ENCODE peak calls at places on chromosome 22, in ten cellular contexts. Y is lower lobe of right lung, S is ovary, K is cardiac muscle cell, L is sigmoid colon, G is BJ, X is GM12865, J is astrocyte of the cerebellum, B is RWPE2, R is GM12878. A is an unnamed sample.

GRCh38 chr22:27378343-27378800 is 423.2 kb downstream of the MN1 start:
- DNase-seq in X (no peak), J (peak), R (no peak), S (no peak), B (no peak), Y (no peak), L (no peak), K (peak), G (no peak), A (no peak)

GRCh38 chr22:48707749-48708557 is 1119.7 kb downstream of the BRD1 start:
- DNase-seq in J (no peak), Y (no peak), R (no peak), S (no peak), G (no peak), X (no peak), K (no peak), B (peak), L (peak), A (no peak)

GRCh38 chr22:42770941-42771647 is 50.4 kb upstream of the A4GALT start:
- DNase-seq in G (no peak), R (no peak), S (no peak), L (no peak), B (no peak), X (no peak), K (no peak), Y (no peak), J (no peak), A (no peak)

GRCh38 chr22:19180740-19181410 is 2.3 kb upstream of the SLC25A1 start:
- DNase-seq in J (no peak), L (no peak), K (no peak), G (no peak), Y (no peak), B (no peak), X (no peak), R (no peak), S (no peak), A (no peak)

GRCh38 chr22:41919357-41920224 is 4.7 kb upstream of the SHISA8 start:
- DNase-seq in J (no peak), Y (peak), G (no peak), S (peak), X (peak), K (peak), R (peak), B (no peak), L (no peak), A (no peak)

GRCh38 chr22:41742918-41743317 is 43.6 kb downstream of the MEI1 start:
- DNase-seq in S (no peak), B (no peak), J (no peak), Y (no peak), K (no peak), X (no peak), L (no peak), G (no peak), R (no peak), A (no peak)

GRCh38 chr22:30308518-30309230 is 18.1 kb downstream of the TBC1D10A start:
- DNase-seq in K (no peak), X (peak), R (peak), G (no peak), B (no peak), J (no peak), S (no peak), L (peak), Y (no peak), A (no peak)

GRCh38 chr22:43227231-43227630 is 40.3 kb upstream of the TTLL12 start:
- DNase-seq in R (no peak), K (no peak), S (no peak), B (no peak), G (no peak), Y (no peak), X (no peak), L (no peak), J (no peak), A (no peak)

GRCh38 chr22:48957311-48957986 is 870.2 kb downstream of the BRD1 start:
- DNase-seq in S (no peak), X (no peak), Y (no peak), R (no peak), B (no peak), L (no peak), K (no peak), J (no peak), G (no peak), A (no peak)

GRCh38 chr22:30314918-30315317 is 11.8 kb downstream of the TBC1D10A start:
- DNase-seq in S (no peak), R (peak), K (no peak), B (no peak), Y (no peak), L (no peak), J (no peak), G (no peak), X (peak), A (no peak)

GRCh38 chr22:28299760-28300159 is 379.9 kb downstream of the TTC28 start:
- DNase-seq in S (peak), G (no peak), B (no peak), J (peak), R (no peak), X (no peak), L (no peak), Y (no peak), K (peak), A (peak)

GRCh38 chr22:31295831-31296230 is 3.5 kb upstream of the PIK3IP1 start:
- DNase-seq in L (no peak), R (no peak), K (peak), B (no peak), J (no peak), S (no peak), G (no peak), Y (no peak), X (no peak), A (no peak)

GRCh38 chr22:19914201-19914943 is 27.2 kb upstream of the COMT start:
- DNase-seq in L (no peak), G (no peak), J (no peak), K (no peak), X (no peak), Y (no peak), B (no peak), S (no peak), R (no peak), A (no peak)

DNA sequence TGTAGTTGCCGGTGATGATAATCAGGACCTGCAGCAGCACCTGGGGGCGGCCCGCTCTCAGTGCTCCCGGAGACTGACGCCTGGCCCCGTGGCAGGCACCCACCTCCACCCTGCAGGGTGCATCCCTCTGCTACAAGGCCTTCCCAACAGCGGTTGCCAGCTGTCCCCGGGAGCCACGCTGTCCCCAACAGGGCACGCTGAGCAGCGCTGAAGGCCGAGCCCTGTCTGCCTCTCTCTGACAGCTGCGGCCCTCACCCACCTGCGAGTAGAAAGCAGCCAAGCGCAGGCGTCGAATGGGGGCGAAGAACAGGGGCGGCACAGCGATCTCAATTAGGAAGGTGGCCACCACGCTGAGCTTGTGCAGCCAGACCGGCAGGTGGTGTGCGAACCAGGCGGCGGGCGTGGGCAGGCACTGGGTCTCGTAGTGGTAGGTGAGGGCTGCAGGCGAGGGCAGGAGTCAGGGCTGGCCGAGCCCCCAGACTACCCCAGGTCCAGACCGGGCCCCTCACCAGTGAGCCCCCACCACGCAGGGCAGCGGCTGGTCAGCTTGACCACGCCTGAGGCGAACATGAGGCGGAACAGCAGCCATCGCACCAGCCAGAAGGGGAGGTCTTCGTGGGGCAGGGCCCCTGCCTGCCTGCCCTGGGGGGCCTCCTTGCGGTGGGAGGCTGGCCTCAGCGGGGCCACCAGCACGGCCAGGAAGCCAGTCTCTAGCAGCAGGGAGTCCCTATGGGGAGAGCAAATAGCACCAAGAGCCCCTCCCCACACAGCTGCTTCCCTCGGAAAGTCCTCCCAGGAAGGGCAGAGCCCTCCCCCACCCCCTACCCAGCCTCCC is 1.5 kb downstream of the LMF2 start:
- DNase-seq in Y (peak), J (no peak), X (peak), K (no peak), G (no peak), B (peak), S (no peak), L (peak), R (no peak), A (no peak)
- H3K4me3 ChIP-seq in Y (peak), J (peak), X (peak), K (peak), G (peak), B (no peak), S (peak), L (peak), R (peak), A (peak)

GRCh38 chr22:22817468-22818201 is 70.0 kb upstream of the IGLL5 start:
- DNase-seq in K (no peak), L (no peak), J (no peak), Y (no peak), B (no peak), R (no peak), S (no peak), X (no peak), G (no peak), A (no peak)
- TF ChIP-seq CTCF in K (no peak), L (no peak), J (no peak), Y (no peak), B (no peak), R (no peak), S (no peak), X (no peak), G (no peak), A (no peak)

DNA sequence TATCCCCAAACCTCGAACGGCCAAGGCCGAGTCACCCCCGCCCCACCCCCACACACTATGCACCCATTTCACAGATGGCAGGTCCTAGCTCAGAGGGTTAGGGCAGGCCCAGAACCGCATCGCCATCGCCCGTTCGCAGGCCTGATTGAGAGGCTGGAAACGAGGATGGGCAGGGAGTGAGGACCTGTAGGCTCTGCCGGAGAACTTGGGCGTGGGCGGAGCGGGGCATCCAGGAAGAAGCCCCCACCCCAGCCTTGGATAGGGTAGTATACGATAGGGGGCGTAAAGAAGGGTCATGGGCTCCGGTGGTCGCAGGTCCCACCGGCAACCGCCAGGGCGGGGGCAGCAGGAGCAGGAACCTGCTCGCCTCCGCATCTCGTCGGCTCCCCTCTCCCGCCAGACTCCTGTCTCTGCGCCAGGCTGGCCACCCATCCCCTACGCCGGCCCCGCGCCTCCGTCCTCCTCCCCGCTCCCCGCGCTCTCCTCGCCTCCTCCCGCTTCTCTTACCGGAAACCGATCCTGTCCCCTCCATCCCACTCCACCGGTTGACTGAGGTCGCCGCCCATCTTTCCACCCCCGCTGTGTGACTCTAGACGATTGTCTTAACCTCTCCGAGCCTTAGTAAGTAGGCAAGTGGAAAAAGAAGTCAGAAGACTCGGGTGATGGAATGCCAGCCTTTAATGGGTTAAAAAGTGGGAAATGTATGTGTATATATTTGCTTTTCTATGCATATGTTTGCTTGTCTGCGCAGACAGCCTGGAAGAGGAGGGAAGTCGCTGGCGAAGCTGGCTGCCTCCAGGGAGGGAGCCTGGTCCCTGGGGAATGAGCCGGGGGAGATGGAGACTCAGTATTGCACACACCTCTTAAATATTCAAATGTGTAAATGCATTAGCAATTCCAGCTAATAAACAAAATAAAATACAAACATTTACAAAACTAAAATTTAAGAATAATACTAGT is 52.8 kb downstream of the CYTH4 start:
- DNase-seq in X (no peak), L (no peak), K (peak), B (no peak), J (no peak), R (no peak), S (no peak), Y (no peak), G (no peak), A (no peak)
- H3K4me3 ChIP-seq in X (no peak), L (no peak), K (no peak), B (no peak), J (no peak), R (no peak), S (no peak), Y (no peak), G (no peak), A (no peak)

DNA sequence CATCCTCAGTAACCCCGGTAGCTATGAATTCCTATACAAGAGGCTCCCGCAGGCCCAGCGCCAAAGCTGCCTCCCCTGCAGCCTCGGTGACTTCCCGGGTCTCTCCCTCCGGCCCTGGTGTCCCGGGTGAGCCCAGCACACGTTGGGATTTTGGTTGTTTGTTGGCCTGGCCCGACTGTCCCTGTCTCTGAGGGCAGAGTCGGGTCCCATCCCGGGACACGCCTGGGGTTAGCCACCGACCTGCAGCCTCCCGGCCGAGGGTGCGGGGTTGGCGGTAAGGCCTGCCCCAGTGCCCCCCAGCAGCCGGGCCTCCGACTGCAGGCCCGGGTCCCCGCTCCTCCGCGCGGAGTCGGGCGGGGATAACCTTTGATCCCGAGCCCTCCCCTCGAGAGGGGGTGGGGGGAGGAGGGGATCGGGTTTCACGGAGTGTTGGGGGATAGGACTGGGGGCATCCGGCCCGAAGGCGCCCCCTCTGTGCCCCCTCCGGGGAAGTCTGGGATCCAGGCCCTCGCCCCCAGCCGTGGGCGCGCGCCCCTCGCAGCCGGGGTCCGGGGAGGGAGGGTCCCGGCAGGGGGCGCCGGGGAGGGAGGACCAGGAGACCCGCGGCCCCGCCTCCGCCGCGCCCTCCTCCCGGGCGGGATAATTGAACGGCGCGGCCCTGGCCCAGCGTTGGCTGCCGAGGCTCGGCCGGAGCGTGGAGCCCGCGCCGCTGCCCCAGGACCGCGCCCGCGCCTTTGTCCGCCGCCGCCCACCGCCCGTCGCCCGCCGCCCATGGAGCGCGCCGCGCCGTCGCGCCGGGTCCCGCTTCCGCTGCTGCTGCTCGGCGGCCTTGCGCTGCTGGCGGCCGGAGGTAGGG is at the start of gene FBLN1:
- DNase-seq in S (peak), G (no peak), J (no peak), B (no peak), R (no peak), X (no peak), K (peak), Y (peak), L (no peak), A (no peak)
- TF ChIP-seq CTCF in S (peak), G (peak), J (peak), B (peak), R (no peak), X (no peak), K (peak), Y (no peak), L (no peak), A (no peak)

DNA sequence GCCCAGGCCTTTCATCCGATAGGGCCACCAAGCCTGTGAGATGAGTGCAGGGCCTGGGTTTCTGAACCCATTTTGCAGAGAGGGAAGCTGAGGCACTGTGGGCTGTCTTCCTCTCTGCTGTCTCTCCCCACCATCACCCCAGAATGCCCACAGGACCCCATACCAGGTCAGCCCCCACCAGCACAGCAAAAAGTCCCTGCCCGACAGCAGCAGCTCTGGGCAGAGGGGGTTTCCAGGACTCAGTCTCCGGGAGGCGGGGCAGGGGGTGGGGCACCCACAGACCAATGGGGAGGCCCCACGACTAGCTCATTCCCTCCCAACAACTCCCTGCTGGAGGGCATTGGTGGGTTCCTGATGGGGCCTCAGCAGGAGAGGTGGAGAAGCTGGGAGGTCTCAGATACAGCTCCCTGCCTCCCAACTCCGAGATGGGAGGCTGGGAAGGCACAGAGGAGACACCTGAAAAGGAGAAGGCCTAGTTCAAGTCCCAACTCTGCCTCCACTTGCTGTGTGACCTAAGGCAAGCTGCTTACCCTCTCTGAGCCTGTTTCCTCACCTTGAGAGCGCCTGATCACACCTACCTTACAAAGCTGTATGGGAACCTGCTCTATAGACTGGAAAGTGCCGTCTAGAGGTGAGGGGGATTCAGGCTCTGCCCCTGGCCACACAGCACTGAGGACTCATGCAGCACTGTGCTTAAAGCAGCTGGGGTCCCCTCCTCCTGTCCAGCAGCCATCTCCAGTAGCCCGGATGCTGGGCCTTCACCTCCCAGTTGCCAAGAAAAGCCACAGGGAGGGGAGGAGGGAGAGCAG is 3.5 kb downstream of the CBX7 start:
- DNase-seq in K (no peak), S (peak), J (no peak), R (peak), L (peak), B (no peak), X (peak), G (no peak), Y (no peak), A (no peak)
- H3K4me3 ChIP-seq in K (no peak), S (peak), J (no peak), R (peak), L (peak), B (no peak), X (peak), G (no peak), Y (no peak), A (no peak)

GRCh38 chr22:45552580-45553332 is 50.1 kb downstream of the FBLN1 start:
- DNase-seq in G (peak), S (peak), L (peak), Y (peak), K (peak), X (no peak), B (no peak), R (no peak), J (no peak), A (no peak)

GRCh38 chr22:45553333-45554039 is 50.8 kb downstream of the FBLN1 start:
- DNase-seq in J (peak), L (peak), S (peak), K (peak), R (no peak), B (no peak), G (peak), X (peak), Y (peak), A (no peak)

GRCh38 chr22:45552017-45552411 is 49.3 kb downstream of the FBLN1 start:
- DNase-seq in J (no peak), G (no peak), S (peak), X (no peak), B (no peak), L (no peak), K (no peak), R (no peak), Y (no peak), A (no peak)

GRCh38 chr22:45554861-45555260 is 52.2 kb downstream of the FBLN1 start:
- DNase-seq in S (no peak), K (no peak), R (no peak), G (no peak), X (no peak), Y (no peak), L (no peak), B (no peak), J (no peak), A (no peak)

GRCh38 chr22:45554040-45554406 is 51.3 kb downstream of the FBLN1 start:
- DNase-seq in J (no peak), L (no peak), B (no peak), R (no peak), G (no peak), X (peak), S (peak), K (no peak), Y (no peak), A (no peak)
- TF ChIP-seq CTCF in J (no peak), L (peak), B (peak), R (no peak), G (no peak), X (no peak), S (no peak), K (no peak), Y (no peak), A (no peak)

GRCh38 chr22:45208696-45208992 is 32.0 kb downstream of the KIAA0930 start:
- DNase-seq in K (no peak), S (no peak), B (no peak), X (no peak), G (no peak), J (no peak), R (no peak), L (no peak), Y (no peak), A (no peak)
- H3K4me3 ChIP-seq in K (no peak), S (no peak), B (no peak), X (no peak), G (no peak), J (no peak), R (no peak), L (no peak), Y (no peak), A (no peak)

DNA sequence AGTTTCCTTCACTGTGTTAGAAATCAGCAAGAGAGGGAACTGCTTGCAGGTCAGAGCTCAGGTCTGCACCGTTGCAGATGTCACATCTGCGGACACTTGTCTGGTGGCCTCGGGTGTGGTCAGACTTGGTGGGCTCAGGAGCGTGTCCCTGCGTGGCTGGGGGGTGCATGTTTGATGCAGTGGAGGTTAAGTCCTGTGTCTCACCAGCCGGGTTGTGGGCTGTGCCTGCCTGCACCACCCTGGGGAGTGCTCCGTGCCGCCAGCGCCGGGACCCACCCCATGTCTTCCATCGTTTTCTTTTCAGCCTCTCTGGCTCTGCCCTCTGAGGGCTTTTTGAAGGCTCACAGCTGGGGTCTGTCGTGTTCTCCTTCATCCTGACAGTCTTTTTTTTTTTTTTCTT is 26.0 kb downstream of the PPIL2 start:
- DNase-seq in G (no peak), S (no peak), R (no peak), K (no peak), J (no peak), X (no peak), L (no peak), Y (peak), B (no peak), A (no peak)
- TF ChIP-seq CTCF in G (no peak), S (no peak), R (no peak), K (no peak), J (no peak), X (no peak), L (no peak), Y (no peak), B (no peak), A (no peak)